ENCODE peak calls at places on chromosomes 6 and 20, in five cellular contexts. K is GM12878, Q is K562, G is A549, O is NB4. V is an unnamed sample.

GRCh38 chr6:84065718-84066290 is 32.2 kb downstream of the MRAP2 start:
- DNase-seq in G (no peak), Q (no peak), O (no peak), K (no peak), V (peak)

GRCh38 chr20:9035129-9035528 is 33.8 kb upstream of the PLCB4 start:
- DNase-seq in Q (no peak), O (peak), G (no peak), K (no peak), V (no peak)

GRCh38 chr20:50727792-50728485 is 3.4 kb upstream of the PARD6B start:
- DNase-seq in O (no peak), K (no peak), G (no peak), Q (no peak), V (no peak)

GRCh38 chr6:158835616-158836221 is 16.6 kb upstream of the EZR start:
- DNase-seq in G (no peak), K (no peak), O (no peak), Q (peak), V (no peak)

GRCh38 chr20:3164043-3164762 is 4.5 kb upstream of the FASTKD5 start:
- DNase-seq in G (no peak), Q (no peak), K (no peak), O (no peak), V (no peak)

GRCh38 chr6:16635810-16636602 is 125.3 kb downstream of the ATXN1 start:
- DNase-seq in G (no peak), Q (no peak), K (peak), O (peak), V (no peak)

GRCh38 chr6:43838276-43839036 is 68.4 kb downstream of the VEGFA start:
- DNase-seq in K (no peak), Q (peak), O (peak), G (peak), V (peak)

GRCh38 chr6:86657192-86657591 is 280.1 kb upstream of the HTR1E start:
- DNase-seq in K (no peak), O (no peak), Q (no peak), G (no peak), V (no peak)

DNA sequence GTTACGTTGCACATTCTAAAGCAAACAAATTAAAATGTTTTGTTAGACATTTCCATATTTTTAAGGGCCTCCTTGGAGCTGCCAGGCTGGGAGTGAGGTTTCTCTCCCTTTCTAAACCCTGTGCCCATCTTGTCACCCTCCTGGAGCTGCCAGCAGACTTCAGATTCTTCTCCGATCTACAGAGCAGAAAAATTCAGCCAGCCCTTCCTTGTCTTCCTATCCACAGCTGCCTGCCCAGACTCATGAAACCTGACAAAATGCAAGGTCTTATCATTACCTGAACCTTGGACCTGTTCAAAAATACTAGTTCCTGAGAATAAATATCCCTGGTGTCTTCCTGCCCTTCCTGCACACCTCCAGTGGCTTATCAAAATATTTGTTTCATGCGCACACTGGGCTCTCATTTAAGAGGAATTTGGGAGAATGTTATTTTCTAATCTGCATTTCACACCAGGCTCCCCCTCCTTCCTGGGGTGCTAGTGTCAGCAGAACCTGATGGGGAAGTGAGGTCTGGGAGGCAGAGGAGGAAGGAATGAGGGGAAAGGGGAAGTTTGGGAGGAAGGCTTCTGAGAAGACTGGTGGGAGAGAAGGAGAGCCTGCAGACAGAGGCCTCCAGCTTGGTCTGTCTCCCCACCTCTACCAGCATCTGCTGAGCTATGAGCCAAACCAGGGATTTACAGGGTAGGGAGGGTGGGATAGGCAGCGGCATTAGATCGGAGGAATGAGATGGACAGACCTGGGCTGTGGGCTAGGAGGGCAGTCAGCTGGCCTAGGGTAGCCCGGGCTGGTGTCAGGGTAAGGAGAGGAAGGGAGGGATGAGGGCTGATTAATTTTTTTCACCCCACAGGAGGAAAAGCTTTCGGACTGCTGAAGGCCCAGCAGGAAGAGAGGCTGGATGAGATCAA is at the start of gene AIF1:
- DNase-seq in K (no peak), Q (no peak), G (no peak), O (peak), V (no peak)
- TF ChIP-seq MAX in K (no peak), Q (no peak), G (no peak), O (no peak), V (no peak)

DNA sequence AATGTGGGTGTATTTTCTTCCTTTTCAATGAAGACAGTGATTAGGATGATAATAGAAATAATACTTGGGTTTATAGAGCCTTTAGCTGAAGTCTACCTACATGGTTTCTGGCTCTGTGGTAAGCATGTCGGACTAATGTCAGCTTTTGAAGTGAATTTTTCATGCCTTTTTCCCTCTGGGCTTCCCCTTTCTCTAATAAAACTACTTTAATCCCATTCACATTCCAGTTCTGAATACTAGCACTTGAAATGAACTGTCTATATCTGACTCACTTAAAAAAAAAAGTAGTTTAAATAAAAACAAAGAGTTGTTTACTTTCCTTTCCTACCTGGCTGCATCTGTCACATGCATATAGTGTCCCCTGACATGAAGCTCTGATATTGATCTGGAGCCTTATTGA is 545.9 kb upstream of the FLRT3 start:
- DNase-seq in K (no peak), G (no peak), O (no peak), Q (no peak), V (no peak)
- TF ChIP-seq MYC in K (no peak), G (no peak), O (no peak), Q (no peak), V (no peak)

DNA sequence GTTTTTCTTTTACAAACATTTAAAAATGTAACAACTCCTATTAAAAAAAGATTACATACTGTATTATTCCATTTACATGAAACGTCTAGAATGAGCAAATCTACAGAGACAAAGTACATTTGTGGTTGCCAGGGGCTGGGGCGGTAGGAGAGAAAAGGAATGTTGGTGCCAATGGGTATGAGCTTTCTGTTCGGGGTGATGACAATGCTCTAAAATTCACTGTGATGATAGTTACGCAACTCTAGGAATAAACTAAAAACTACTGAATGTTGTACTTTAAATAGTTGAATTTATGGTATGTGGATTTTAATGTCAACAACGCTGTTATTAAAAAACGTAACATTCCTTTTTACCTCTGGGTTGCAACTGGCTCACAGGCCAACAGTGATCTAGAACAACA is 211.1 kb downstream of the GMDS start:
- DNase-seq in Q (no peak), O (no peak), K (no peak), G (no peak), V (no peak)
- TF ChIP-seq MAX in Q (no peak), O (no peak), K (no peak), G (no peak), V (no peak)

GRCh38 chr20:37801921-37802320 is 101.0 kb upstream of the VSTM2L start:
- DNase-seq in Q (no peak), G (no peak), K (no peak), O (no peak), V (peak)
- TF ChIP-seq MYC in Q (no peak), G (no peak), K (no peak), O (no peak), V (no peak)

DNA sequence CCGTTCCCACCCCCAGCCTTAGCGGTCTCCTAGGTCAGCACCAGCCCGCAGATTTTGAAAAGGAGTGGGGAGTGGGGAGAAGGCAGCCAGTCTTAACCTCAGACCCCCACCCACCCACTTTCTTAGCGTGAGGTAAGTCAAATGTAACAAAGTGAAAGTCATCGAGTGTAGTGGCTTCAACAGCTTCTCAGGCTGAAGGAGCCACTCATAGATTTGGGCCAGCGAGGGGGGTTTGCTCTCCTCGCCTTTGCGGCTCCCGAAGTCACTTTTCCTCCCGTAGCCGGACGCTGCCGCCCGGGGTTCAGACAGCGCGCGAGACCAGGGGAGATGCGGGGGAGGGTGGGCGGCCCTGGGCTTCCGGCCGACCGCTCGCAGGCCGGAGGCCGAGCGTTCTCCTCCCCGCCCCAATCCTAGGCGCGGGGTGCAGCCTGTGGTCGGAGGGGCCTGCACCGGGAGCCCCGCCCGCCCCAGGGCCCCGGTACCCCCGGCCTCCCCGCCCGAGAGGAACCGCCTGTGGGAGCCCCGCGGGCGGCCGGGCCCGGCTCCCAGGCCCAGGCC is 3.4 kb downstream of the NKX2-2 start:
- DNase-seq in K (no peak), Q (no peak), G (no peak), O (peak), V (no peak)
- TF ChIP-seq MAX in K (no peak), Q (no peak), G (no peak), O (no peak), V (no peak)

GRCh38 chr6:119895626-119896025 is 546.1 kb upstream of the MAN1A1 start:
- DNase-seq in O (no peak), K (no peak), Q (no peak), G (no peak), V (no peak)
- TF ChIP-seq MYC in O (no peak), K (no peak), Q (no peak), G (no peak), V (no peak)

V was measured in endothelial cell of umbilical vein.